ENCODE peak calls at places on chromosome 12, in four cellular contexts. W is AG04450, B is fibroblast of villous mesenchyme, Y is sigmoid colon. Z is an unnamed sample.

GRCh38 chr12:28879379-28879778 is 269.7 kb upstream of the FAR2 start:
- DNase-seq in Y (no peak), B (no peak), W (no peak), Z (no peak)

GRCh38 chr12:7439579-7440505 is 4.1 kb downstream of the CD163L1 start:
- DNase-seq in W (peak), Y (no peak), B (peak), Z (peak)

GRCh38 chr12:6233121-6233971 is 33.1 kb downstream of the CD9 start:
- DNase-seq in Y (no peak), W (no peak), B (peak), Z (no peak)

GRCh38 chr12:53624453-53624852 is 1.7 kb downstream of the ATF7 start:
- DNase-seq in B (peak), Y (no peak), W (peak), Z (peak)

GRCh38 chr12:107917912-107918800 is 143.7 kb downstream of the ASCL4 start:
- DNase-seq in B (peak), Y (no peak), W (no peak), Z (peak)

GRCh38 chr12:195951-196350 is 18.0 kb downstream of the SLC6A12 start:
- DNase-seq in B (no peak), Y (no peak), W (no peak), Z (no peak)

GRCh38 chr12:2017724-2018337 is 13.6 kb upstream of the DCP1B start:
- DNase-seq in Y (no peak), B (peak), W (no peak), Z (peak)

GRCh38 chr12:981176-981828 is 9.7 kb upstream of the ERC1 start:
- DNase-seq in B (no peak), W (no peak), Y (no peak), Z (no peak)

GRCh38 chr12:21891763-21892217 is 49.4 kb downstream of the ABCC9 start:
- DNase-seq in Y (peak), W (no peak), B (peak), Z (no peak)

GRCh38 chr12:132322206-132323132 is 6.9 kb downstream of the GALNT9 start:
- DNase-seq in Y (peak), B (peak), W (no peak), Z (no peak)

GRCh38 chr12:19273482-19274330 is 144.2 kb downstream of the PLEKHA5 start:
- DNase-seq in Y (peak), B (peak), W (peak), Z (peak)

GRCh38 chr12:96219700-96220206 is 25.6 kb downstream of the ELK3 start:
- DNase-seq in Y (no peak), W (peak), B (peak), Z (peak)

GRCh38 chr12:95386056-95386455 is 87.9 kb upstream of the METAP2 start:
- DNase-seq in W (no peak), Y (no peak), B (peak), Z (peak)

GRCh38 chr12:47777741-47778558 is 4.9 kb downstream of the SLC48A1 start:
- DNase-seq in B (no peak), W (no peak), Y (peak), Z (peak)

GRCh38 chr12:47276253-47277070 is 196.7 kb upstream of the AMIGO2 start:
- DNase-seq in B (peak), Y (no peak), W (no peak), Z (peak)

GRCh38 chr12:98896938-98897337 is 251.8 kb downstream of the APAF1 start:
- DNase-seq in Y (no peak), B (no peak), W (no peak), Z (no peak)

GRCh38 chr12:69388371-69388770 is 28.8 kb downstream of the YEATS4 start:
- DNase-seq in W (peak), B (peak), Y (no peak), Z (peak)

GRCh38 chr12:131388164-131388795 is 322.6 kb upstream of the SFSWAP start:
- DNase-seq in B (no peak), Y (no peak), W (no peak), Z (no peak)

GRCh38 chr12:70487440-70487839 is 121.3 kb downstream of the KCNMB4 start:
- DNase-seq in B (no peak), Y (no peak), W (no peak), Z (peak)

GRCh38 chr12:114913871-114914801 is 230.2 kb upstream of the TBX3 start:
- DNase-seq in B (peak), Y (no peak), W (no peak), Z (peak)

GRCh38 chr12:105369014-105369413 is 38.5 kb downstream of the C12orf75 start:
- DNase-seq in B (peak), W (peak), Y (no peak), Z (peak)
- TF ChIP-seq CTCF in B (peak), W (peak), Y (no peak), Z (peak)

DNA sequence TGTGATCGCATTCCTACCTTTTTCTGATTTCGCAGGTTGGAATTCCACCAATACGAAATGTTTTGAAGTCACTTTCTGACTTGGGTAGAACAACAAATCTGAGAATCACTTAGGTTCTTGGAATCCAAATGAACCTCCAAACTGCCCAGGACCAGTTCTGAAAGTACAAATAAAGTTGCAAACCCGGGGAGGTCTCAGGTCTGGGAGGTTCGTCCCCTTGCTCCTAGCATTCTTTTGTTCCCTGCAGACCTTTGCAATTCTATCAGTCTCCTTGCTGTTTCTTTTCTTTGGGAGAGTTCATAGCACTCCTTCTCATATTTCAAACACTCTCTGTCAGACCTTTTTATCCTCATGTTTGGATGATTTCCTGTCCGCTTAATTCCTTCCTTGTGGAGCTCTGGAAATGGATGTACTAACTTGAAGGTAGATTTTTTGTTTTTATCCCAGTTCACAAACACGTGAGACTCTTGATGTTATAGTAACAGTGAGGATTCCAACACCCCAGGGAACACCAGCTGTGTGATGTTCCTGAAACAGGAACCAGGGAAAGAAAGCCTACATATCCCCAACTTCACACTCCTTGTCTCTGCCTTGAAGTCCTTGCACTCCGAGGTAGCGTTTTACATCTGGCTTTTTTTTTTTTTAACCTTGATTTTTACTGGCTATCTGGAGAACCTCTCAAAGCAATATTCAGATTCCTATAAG is 70.6 kb downstream of the TMEM132C start:
- DNase-seq in B (no peak), W (no peak), Y (no peak), Z (no peak)
- H3K4me3 ChIP-seq in B (no peak), W (no peak), Y (no peak), Z (no peak)

GRCh38 chr12:100061814-100062213 is 77.1 kb upstream of the ANKS1B start:
- DNase-seq in Y (no peak), B (no peak), W (no peak), Z (no peak)

GRCh38 chr12:100058482-100059029 is 73.8 kb upstream of the ANKS1B start:
- DNase-seq in Y (no peak), B (peak), W (peak), Z (peak)
- TF ChIP-seq CTCF in Y (no peak), B (peak), W (peak), Z (peak)

GRCh38 chr12:118356809-118357326 is 15.8 kb downstream of the TAOK3 start:
- DNase-seq in Y (no peak), W (peak), B (peak), Z (peak)

GRCh38 chr12:118358008-118358359 is 14.7 kb downstream of the TAOK3 start:
- DNase-seq in B (no peak), W (no peak), Y (no peak), Z (no peak)

GRCh38 chr12:118357327-118358007 is 15.2 kb downstream of the TAOK3 start:
- DNase-seq in B (no peak), W (no peak), Y (no peak), Z (peak)

GRCh38 chr12:118355838-118356237 is 16.9 kb downstream of the TAOK3 start:
- DNase-seq in Y (no peak), W (no peak), B (no peak), Z (peak)

DNA sequence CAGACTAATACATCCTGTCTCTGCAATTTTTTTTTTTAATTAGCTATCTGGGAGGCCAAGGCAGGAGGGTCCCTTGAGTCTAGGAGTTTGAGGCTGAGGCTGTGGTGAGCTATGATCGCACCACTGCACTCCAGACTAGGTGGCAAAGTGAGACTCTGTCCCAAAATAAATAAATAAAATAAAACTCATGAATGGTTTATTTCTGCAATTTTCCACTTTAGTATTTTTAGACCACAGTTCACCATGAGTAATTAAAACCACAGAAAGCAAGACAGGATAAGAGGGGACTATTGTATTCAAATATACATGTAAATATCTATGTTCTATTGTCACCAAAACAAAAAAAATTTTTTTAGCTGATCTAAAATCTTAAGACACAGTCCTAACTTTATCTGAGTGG is 17.8 kb downstream of the TAOK3 start:
- DNase-seq in B (no peak), W (no peak), Y (no peak), Z (no peak)
- H3K4me3 ChIP-seq in B (no peak), W (no peak), Y (no peak), Z (no peak)

DNA sequence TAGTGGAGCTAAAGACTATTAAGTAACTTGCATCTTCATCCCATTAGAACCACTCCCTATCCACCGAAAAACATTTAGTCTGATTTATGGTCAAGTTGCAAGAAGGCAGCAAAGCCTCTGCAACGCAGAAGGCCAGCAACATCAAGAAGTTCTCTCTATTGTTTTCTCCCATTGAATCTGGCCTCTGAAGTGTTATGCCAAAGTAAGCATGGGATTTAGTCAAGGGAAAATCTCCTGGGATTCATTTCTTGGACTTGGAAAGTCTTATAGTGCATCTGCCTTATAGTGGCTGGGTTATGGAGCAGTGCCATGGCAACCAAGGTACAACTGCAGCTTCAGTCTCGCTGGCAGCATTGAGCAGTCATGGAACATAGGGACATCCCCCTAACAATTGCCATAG is 87.7 kb upstream of the KRR1 start:
- DNase-seq in Y (no peak), W (no peak), B (no peak), Z (no peak)
- TF ChIP-seq CTCF in Y (no peak), W (no peak), B (no peak), Z (no peak)

GRCh38 chr12:31390991-31391390 is 65.0 kb upstream of the SINHCAF start:
- DNase-seq in B (no peak), W (no peak), Y (no peak), Z (no peak)

GRCh38 chr12:31387011-31387410 is 61.1 kb upstream of the SINHCAF start:
- DNase-seq in B (no peak), W (no peak), Y (no peak), Z (no peak)

GRCh38 chr12:31388713-31389112 is 62.8 kb upstream of the SINHCAF start:
- DNase-seq in B (no peak), Y (no peak), W (no peak), Z (no peak)

GRCh38 chr12:31387466-31387865 is 61.5 kb upstream of the SINHCAF start:
- DNase-seq in B (no peak), W (no peak), Y (no peak), Z (no peak)

GRCh38 chr12:31386364-31386777 is 60.4 kb upstream of the SINHCAF start:
- DNase-seq in Y (no peak), B (no peak), W (no peak), Z (no peak)
- H3K4me3 ChIP-seq in Y (no peak), B (no peak), W (no peak), Z (no peak)

GRCh38 chr12:129184066-129184695 is 330.9 kb downstream of the GLT1D1 start:
- DNase-seq in Y (no peak), B (no peak), W (no peak), Z (no peak)

GRCh38 chr12:129190827-129191226 is 337.5 kb downstream of the GLT1D1 start:
- DNase-seq in Y (no peak), W (no peak), B (no peak), Z (no peak)

GRCh38 chr12:129185855-129186254 is 332.6 kb downstream of the GLT1D1 start:
- DNase-seq in W (no peak), B (no peak), Y (no peak), Z (no peak)

GRCh38 chr12:129186952-129187351 is 333.7 kb downstream of the GLT1D1 start:
- DNase-seq in Y (no peak), B (no peak), W (no peak), Z (no peak)
- TF ChIP-seq CTCF in Y (no peak), B (no peak), W (no peak), Z (no peak)